ENCODE peak calls at places on chromosomes 3 and 15, in five cellular contexts. G, J, C, M and Z are unnamed samples.

GRCh38 chr3:32113566-32113965 is 7.1 kb downstream of the GPD1L start:
- DNase-seq in G (no peak), J (no peak), M (no peak), C (no peak), Z (no peak)

GRCh38 chr3:62178032-62178431 is 195.3 kb downstream of the FEZF2 start:
- DNase-seq in M (no peak), J (no peak), G (no peak), C (no peak), Z (no peak)

GRCh38 chr3:120645083-120645800 is 36.8 kb downstream of the HGD start:
- DNase-seq in G (no peak), M (no peak), C (no peak), J (no peak), Z (no peak)

GRCh38 chr15:60949034-60949977 is 279.8 kb downstream of the RORA start:
- DNase-seq in G (no peak), C (no peak), M (no peak), J (no peak), Z (no peak)

GRCh38 chr15:83659011-83659811 is 5.3 kb downstream of the ADAMTSL3 start:
- DNase-seq in M (no peak), G (no peak), J (no peak), C (no peak), Z (no peak)

GRCh38 chr15:58873267-58873666 is 60.2 kb downstream of the SLTM start:
- DNase-seq in C (peak), G (no peak), J (no peak), M (no peak), Z (no peak)

GRCh38 chr3:187741403-187742350 is 3.6 kb downstream of the BCL6 start:
- DNase-seq in M (peak), C (peak), J (peak), G (peak), Z (peak)

GRCh38 chr3:113212845-113213375 is 1.6 kb downstream of the BOC start:
- DNase-seq in J (no peak), G (no peak), M (no peak), C (no peak), Z (no peak)

GRCh38 chr3:81769271-81769670 is 7.8 kb upstream of the GBE1 start:
- DNase-seq in J (no peak), C (no peak), G (no peak), M (no peak), Z (no peak)

GRCh38 chr15:63626955-63627354 is 29.8 kb downstream of the FBXL22 start:
- DNase-seq in J (no peak), M (no peak), C (no peak), G (no peak), Z (peak)

GRCh38 chr3:165839296-165840076 is 2.3 kb upstream of the BCHE start:
- DNase-seq in M (no peak), J (no peak), G (no peak), C (no peak), Z (no peak)

GRCh38 chr3:51703776-51704510 is 2.9 kb upstream of the GRM2 start:
- DNase-seq in M (no peak), J (peak), C (no peak), G (no peak), Z (no peak)

GRCh38 chr3:29168686-29169085 is 112.2 kb upstream of the RBMS3 start:
- DNase-seq in C (no peak), M (no peak), J (no peak), G (no peak), Z (no peak)

GRCh38 chr3:33433843-33434242 is 6.4 kb downstream of the UBP1 start:
- DNase-seq in C (peak), M (no peak), J (no peak), G (no peak), Z (no peak)

GRCh38 chr15:62858343-62858742 is 184.2 kb upstream of the TPM1 start:
- DNase-seq in M (no peak), J (no peak), G (no peak), C (no peak), Z (no peak)

GRCh38 chr3:64368163-64369025 is 143.1 kb upstream of the PRICKLE2 start:
- DNase-seq in G (no peak), M (no peak), J (no peak), C (no peak), Z (no peak)

GRCh38 chr15:70494861-70495571 is 268.3 kb downstream of the UACA start:
- DNase-seq in C (peak), M (no peak), J (no peak), G (no peak), Z (no peak)

GRCh38 chr3:183532620-183533409 is 22.7 kb downstream of the KLHL6 start:
- DNase-seq in C (no peak), M (no peak), J (no peak), G (no peak), Z (no peak)

GRCh38 chr3:40237892-40238571 is 71.5 kb upstream of the EIF1B start:
- DNase-seq in J (no peak), C (peak), M (peak), G (no peak), Z (no peak)

GRCh38 chr3:156834435-156834834 is 8.3 kb downstream of the LEKR1 start:
- DNase-seq in G (no peak), J (no peak), M (no peak), C (no peak), Z (no peak)

GRCh38 chr3:189914799-189915198 is 205.9 kb downstream of the P3H2 start:
- DNase-seq in J (no peak), G (no peak), M (no peak), C (peak), Z (no peak)

GRCh38 chr3:197891-198491 is 1.4 kb downstream of the CHL1 start:
- DNase-seq in C (no peak), J (peak), M (no peak), G (no peak), Z (no peak)

GRCh38 chr3:149153402-149153801 is 24.0 kb downstream of the HPS3 start:
- DNase-seq in J (no peak), M (no peak), C (no peak), G (no peak), Z (peak)

GRCh38 chr3:175266478-175266877 is 407.3 kb downstream of the NAALADL2 start:
- DNase-seq in J (no peak), G (no peak), M (no peak), C (peak), Z (no peak)

GRCh38 chr3:37938011-37938410 is 52.6 kb upstream of the VILL start:
- DNase-seq in G (no peak), C (no peak), M (no peak), J (no peak), Z (no peak)

GRCh38 chr15:39336926-39337325 is 244.0 kb upstream of the THBS1 start:
- DNase-seq in M (no peak), J (no peak), G (no peak), C (no peak), Z (no peak)

GRCh38 chr3:149706905-149707304 is 45.4 kb downstream of the COMMD2 start:
- DNase-seq in J (no peak), M (no peak), G (no peak), C (no peak), Z (no peak)

GRCh38 chr3:47444103-47444502 is 31.6 kb downstream of the SCAP start:
- DNase-seq in M (no peak), G (no peak), C (no peak), J (no peak), Z (no peak)

GRCh38 chr3:183033746-183034145 is 53.4 kb upstream of the DCUN1D1 start:
- DNase-seq in C (peak), J (no peak), G (no peak), M (no peak), Z (no peak)

GRCh38 chr3:119343719-119344118 is 49.5 kb downstream of the ARHGAP31 start:
- DNase-seq in G (no peak), M (no peak), J (no peak), C (no peak), Z (peak)

GRCh38 chr15:80915462-80915861 is 74.2 kb downstream of the MESD start:
- DNase-seq in M (no peak), J (no peak), G (no peak), C (no peak), Z (no peak)

GRCh38 chr3:43964640-43965039 is 273.9 kb downstream of the ABHD5 start:
- DNase-seq in G (no peak), M (no peak), C (no peak), J (no peak), Z (no peak)

GRCh38 chr3:3296858-3297430 is 117.5 kb upstream of the CRBN start:
- DNase-seq in G (no peak), M (no peak), C (no peak), J (no peak), Z (no peak)

GRCh38 chr3:73766599-73767378 is 142.0 kb upstream of the PDZRN3 start:
- DNase-seq in J (no peak), C (peak), G (peak), M (no peak), Z (no peak)

GRCh38 chr3:142888484-142889262 is at the start of gene PCOLCE2:
- DNase-seq in G (no peak), C (no peak), J (peak), M (no peak), Z (peak)

GRCh38 chr3:11447584-11448200 is 175.5 kb downstream of the ATG7 start:
- DNase-seq in M (no peak), J (no peak), G (no peak), C (no peak), Z (no peak)

GRCh38 chr3:15877813-15878212 is 80.0 kb upstream of the ANKRD28 start:
- DNase-seq in M (no peak), C (no peak), G (no peak), J (no peak), Z (no peak)

GRCh38 chr3:7917443-7918151 is 584.0 kb upstream of the LMCD1 start:
- DNase-seq in M (no peak), J (no peak), G (no peak), C (no peak), Z (no peak)